ENCODE peak calls at places on chromosome 15, in four cellular contexts. E is right atrium auricular region, B is cardiac fibroblast, M is AG10803. Y is an unnamed sample.

GRCh38 chr15:63434567-63435219 is 53.0 kb upstream of the CA12 start:
- DNase-seq in B (no peak), E (no peak), M (no peak), Y (no peak)

GRCh38 chr15:75232826-75233503 is 25.2 kb upstream of the GOLGA6C start:
- DNase-seq in E (no peak), B (no peak), M (no peak), Y (no peak)

GRCh38 chr15:100918034-100918689 is 995 bp upstream of the LRRK1 start:
- DNase-seq in M (peak; percentile 76), B (peak; percentile 80), E (peak; percentile 79), Y (peak; percentile 61)

GRCh38 chr15:74006774-74007639 is 12.5 kb downstream of the PML start:
- DNase-seq in M (no peak), E (no peak), B (no peak), Y (no peak)

GRCh38 chr15:63512148-63512547 is 7.8 kb downstream of the USP3 start:
- DNase-seq in M (no peak), B (no peak), E (no peak), Y (no peak)

GRCh38 chr15:50024183-50024795 is 94.7 kb downstream of the ATP8B4 start:
- DNase-seq in B (peak; percentile 53), E (no peak), M (peak; percentile 80), Y (no peak)

GRCh38 chr15:57873564-57874209 is 167.2 kb downstream of the POLR2M start:
- DNase-seq in B (peak; percentile 56), E (no peak), M (peak; percentile 53), Y (peak; percentile 70)

GRCh38 chr15:58165661-58166060 is 27.5 kb downstream of the AQP9 start:
- DNase-seq in M (no peak), B (peak; percentile 82), E (no peak), Y (peak; percentile 35)

GRCh38 chr15:75695634-75696302 is 16.9 kb downstream of the CSPG4 start:
- DNase-seq in E (no peak), M (no peak), B (no peak), Y (no peak)

DNA sequence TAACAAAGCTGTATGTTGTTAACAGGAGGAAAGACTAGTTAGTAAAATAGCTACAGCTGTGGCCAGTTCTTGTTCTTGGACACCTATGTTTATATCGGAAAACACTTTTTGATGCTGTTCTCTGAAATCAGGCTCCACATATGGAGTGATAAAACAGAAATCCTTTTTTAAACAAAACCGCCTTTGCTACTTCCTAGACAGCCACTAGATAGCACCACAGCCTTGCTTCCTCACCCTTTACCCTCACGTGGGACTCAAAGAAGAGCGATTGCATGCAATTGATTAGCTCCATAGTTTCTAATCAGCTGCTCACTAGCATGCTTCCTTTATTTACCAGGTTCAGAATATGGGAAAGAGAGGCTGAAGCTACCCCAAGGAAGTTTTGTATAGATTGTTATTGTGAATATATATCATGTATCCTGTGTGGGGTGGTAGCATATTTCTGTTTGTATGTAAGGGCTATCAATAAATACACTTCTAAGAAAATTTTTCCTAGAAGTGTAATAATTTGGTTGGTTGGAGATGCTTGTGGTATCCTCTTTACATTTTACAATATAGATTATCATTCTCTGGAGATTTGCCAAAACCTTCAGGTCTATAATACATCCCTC is 4.3 kb upstream of the MTFMT start:
- DNase-seq in B (peak; percentile 68), E (no peak), M (peak; percentile 52), Y (peak; percentile 49)
- TF ChIP-seq CTCF in B (peak; percentile 63), E (no peak), M (peak; percentile 77), Y (peak; percentile 69)

DNA sequence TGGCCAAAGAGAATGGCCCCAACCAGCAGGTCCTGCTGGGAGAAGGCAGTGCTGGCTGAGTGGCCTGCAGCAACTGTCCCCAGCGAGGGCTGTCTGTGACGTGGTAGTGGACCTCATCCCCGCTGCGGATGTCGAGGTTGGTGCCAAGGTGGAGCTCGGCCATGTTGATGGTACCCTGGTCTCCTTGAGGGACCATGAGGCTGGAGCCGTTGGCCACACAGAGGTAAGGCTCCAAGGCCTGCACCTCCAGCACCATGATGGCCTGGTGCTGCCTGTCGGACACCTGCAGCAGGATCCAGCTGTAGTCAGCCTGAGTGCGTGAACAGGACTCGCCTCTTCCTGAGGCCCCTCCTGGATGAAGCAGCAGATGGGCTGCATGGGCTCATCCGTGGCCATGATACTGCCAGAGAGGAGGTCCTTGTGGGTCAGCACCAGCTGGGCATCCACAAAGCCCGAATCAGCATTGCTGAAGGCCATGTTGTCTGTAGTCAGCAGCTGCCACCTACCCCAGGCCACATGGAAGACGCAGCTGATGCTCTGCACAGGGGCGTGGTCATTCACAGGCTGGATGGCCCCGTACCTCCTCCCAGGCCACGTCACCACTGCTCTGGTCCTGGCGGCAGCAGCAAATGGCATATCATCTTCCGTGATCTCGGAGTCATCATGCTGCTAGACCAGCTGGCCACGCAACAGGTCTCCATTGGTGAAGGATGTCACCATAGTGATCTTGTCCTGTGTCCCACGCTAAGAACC is 167.5 kb downstream of the GOLGA6L4 start:
- DNase-seq in M (no peak), B (no peak), E (peak; percentile 36), Y (no peak)
- H3K4me3 ChIP-seq in M (no peak overlapping the region), B (no peak overlapping the region), E (no peak overlapping the region), Y (no peak overlapping the region)

DNA sequence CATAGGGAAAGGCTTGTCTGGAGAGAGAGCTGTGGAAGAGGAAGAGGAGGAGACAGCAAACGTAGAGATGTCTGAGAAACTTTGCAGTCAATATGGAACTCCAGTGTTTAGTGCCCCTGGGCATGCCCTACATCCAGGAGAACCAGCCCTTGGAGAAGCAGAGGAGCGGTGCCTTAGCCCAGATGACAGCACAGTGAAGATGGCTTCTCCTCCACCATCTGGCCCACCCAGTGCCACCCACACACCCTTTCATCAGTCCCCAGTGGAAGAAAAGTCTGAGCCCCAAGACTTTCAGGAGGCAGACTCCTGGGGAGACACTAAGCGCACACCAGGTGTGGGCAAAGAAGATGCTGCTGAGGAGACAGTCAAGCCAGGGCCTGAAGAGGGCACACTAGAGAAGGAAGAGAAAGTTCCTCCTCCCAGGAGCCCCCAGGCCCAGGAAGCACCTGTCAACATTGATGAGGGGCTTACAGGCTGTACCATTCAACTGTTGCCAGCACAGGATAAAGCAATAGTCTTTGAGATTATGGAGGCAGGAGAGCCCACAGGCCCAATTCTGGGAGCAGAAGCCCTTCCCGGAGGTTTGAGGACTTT is 6.9 kb downstream of the MAP1A start:
- DNase-seq in B (no peak), E (no peak), M (no peak), Y (no peak)
- TF ChIP-seq CTCF in B (no peak), E (no peak), M (no peak), Y (no peak)

GRCh38 chr15:95401586-95401985 is 928.9 kb upstream of the NR2F2 start:
- DNase-seq in E (no peak), B (no peak), M (peak; percentile 4), Y (peak; percentile 32)
- H3K4me3 ChIP-seq in E (no peak overlapping the region), B (no peak overlapping the region), M (no peak overlapping the region), Y (no peak overlapping the region)

GRCh38 chr15:40763801-40764765 is at the start of gene GCHFR:
- DNase-seq in E (peak; percentile 79), M (peak; percentile 43), B (peak; percentile 74), Y (peak; percentile 64)
- TF ChIP-seq CTCF in E (no peak), M (peak; percentile 34), B (peak; percentile 14), Y (peak; percentile 8)

GRCh38 chr15:65792130-65792987 is at the start of gene DENND4A:
- DNase-seq in E (peak; percentile 98), M (peak; percentile 97), B (peak; percentile 99), Y (peak; percentile 99)

GRCh38 chr15:65790692-65791334 is 1.3 kb downstream of the DENND4A start:
- DNase-seq in M (no peak), B (peak; percentile 23), E (no peak), Y (no peak)

GRCh38 chr15:65789759-65790158 is 2.3 kb downstream of the DENND4A start:
- DNase-seq in M (no peak), E (no peak), B (no peak), Y (no peak)

GRCh38 chr15:65792988-65793812 is 1.1 kb upstream of the DENND4A start:
- DNase-seq in E (no peak), B (no peak), M (no peak), Y (no peak)

DNA sequence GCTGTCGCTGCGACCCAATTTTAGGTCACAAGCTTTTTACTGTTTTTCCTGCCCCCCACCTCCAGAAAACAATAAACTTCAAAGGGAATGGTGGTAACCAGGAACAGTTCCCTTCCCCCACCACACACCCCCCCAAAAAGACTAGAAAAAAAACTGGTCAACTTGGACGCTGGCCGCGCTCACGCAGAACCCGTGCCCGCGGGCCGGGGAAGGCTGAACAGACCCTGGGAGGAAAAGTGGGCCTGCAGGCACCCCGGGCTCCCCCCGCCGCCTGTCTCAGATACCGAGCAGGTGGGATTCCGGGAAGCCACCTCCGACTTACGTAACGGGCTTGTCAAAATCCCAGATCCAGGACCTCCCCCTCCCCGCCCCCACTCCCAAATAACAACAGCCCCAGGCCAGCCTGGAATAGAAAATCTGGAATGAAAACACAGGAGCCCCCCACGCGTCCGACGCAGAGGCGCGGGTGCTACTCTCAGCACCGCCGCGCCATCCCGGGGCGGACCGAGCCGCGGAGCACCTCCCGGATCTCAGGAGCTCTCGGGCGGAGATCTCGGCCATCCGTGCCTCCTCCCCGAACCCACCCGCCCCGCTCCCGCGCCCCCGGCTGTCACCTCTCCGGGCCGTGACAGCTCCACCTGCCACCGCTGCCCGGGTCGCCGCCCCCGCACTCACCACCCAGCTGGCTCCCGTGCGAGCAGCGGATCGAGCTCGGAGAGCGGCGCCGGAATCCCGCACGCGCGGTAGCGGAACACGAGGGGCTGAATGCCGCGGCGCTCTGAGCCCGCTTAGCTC is 561 bp downstream of the DENND4A start:
- DNase-seq in B (peak; percentile 58), M (no peak), E (peak; percentile 69), Y (peak; percentile 47)
- H3K4me3 ChIP-seq in B (peak overlapping the region; percentile 82), M (peak overlapping the region; percentile 95), E (peak overlapping the region; percentile 97), Y (peak overlapping the region; percentile 83)

DNA sequence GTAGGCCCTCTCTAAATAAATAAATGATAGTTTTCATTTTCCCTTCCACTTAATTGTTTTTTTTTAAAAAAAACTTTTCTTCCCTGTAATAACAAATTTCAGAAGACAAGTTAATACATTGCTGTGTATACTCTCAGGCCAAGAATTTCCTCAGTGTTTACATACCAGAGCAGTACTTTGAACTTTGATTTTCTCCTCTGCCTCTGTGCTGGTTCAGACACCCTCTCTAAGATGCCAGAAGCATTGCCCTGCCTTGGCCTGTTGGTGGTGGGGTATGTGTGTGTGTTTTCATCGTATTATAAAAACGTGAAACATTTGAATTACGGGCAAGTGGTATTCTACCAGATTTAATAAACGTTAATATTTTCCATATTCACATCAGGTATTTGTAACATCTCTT is 70.1 kb downstream of the SMAD3 start:
- DNase-seq in B (peak; percentile 56), E (no peak), M (peak; percentile 84), Y (peak; percentile 66)
- TF ChIP-seq CTCF in B (no peak), E (no peak), M (peak; percentile 45), Y (peak; percentile 16)

DNA sequence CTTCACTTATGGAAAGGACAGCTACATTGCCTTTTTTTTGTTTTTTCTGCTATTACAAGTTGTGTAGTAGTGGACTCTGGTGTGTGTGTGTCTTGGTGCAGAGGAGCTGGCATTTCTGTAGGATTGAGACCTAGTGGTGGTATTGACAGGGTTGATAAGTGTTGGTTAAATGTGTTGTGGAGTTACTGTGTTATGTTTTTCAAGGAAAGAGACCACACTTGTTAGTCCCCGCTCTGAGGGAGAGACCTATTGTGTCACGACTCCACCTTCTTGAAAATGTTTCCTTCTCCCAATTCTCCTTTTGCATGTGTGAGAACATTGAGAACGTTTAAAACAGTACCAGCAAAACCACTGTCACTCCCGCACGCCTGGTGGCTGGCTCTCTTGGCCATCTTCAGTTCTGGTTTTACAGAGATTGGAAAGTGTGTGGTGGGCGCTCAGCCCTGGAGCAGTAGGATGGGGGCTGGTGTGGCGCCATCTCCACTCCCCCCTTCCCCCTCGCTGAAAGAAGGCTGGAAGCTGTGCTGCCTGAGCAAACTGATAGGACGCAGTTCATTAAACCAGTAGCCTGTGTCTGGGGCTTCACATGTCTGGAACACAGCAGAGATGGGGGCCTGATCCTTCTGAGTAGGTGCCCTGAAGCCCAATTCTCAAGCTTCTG is 5.5 kb downstream of the KLF13 start:
- DNase-seq in B (no peak), E (no peak), M (no peak), Y (no peak)
- H3K4me3 ChIP-seq in B (no peak overlapping the region), E (no peak overlapping the region), M (no peak overlapping the region), Y (no peak overlapping the region)

GRCh38 chr15:53976844-53977392 is 1.3 kb upstream of the UNC13C start:
- DNase-seq in M (no peak), B (no peak), E (no peak), Y (no peak)
- TF ChIP-seq CTCF in M (no peak), B (no peak), E (no peak), Y (no peak)